ENCODE peak calls at places on chromosomes 12 and 14, in five cellular contexts. X is aorta; P is suprapubic skin; B is IMR-90; V is CD4-positive, alpha-beta memory T cell. K is an unnamed sample.

GRCh38 chr12:1906579-1906978 is 11.9 kb downstream of the CACNA2D4 start:
- DNase-seq in V (no peak), P (no peak), X (no peak), B (no peak), K (peak; percentile 9)

GRCh38 chr12:113056631-113057488 is at the start of gene DTX1:
- DNase-seq in V (peak; percentile 56), X (no peak), P (no peak), B (no peak), K (no peak)

GRCh38 chr12:65574867-65575266 is 249.4 kb upstream of the HMGA2 start:
- DNase-seq in P (no peak), V (no peak), B (no peak), X (no peak), K (no peak)

GRCh38 chr12:2035421-2036080 is 17.2 kb upstream of the CACNA1C start:
- DNase-seq in V (no peak), B (no peak), P (no peak), X (no peak), K (no peak)

GRCh38 chr12:75526655-75527511 is 15.5 kb upstream of the KRR1 start:
- DNase-seq in P (no peak), X (no peak), B (peak; percentile 84), V (peak; percentile 42), K (no peak)

GRCh38 chr12:28189774-28190320 is 409 bp upstream of the CCDC91 start:
- DNase-seq in X (no peak), P (no peak), V (no peak), B (no peak), K (no peak)

GRCh38 chr12:117188961-117189724 is 1.1 kb downstream of the FBXO21 start:
- DNase-seq in X (no peak), B (peak; percentile 72), V (no peak), P (no peak), K (no peak)

GRCh38 chr12:76666272-76666845 is 97.6 kb upstream of the ZDHHC17 start:
- DNase-seq in X (no peak), V (no peak), B (no peak), P (no peak), K (no peak)

GRCh38 chr12:3715999-3716398 is 36.9 kb downstream of the CRACR2A start:
- DNase-seq in X (no peak), P (no peak), B (no peak), V (no peak), K (no peak)

GRCh38 chr14:23639891-23640523 is 3.8 kb downstream of the DHRS2 start:
- DNase-seq in V (no peak), B (no peak), X (no peak), P (no peak), K (no peak)

GRCh38 chr12:95789126-95790024 is 1.2 kb downstream of the NTN4 start:
- DNase-seq in X (peak; percentile 52), V (no peak), P (peak; percentile 68), B (peak; percentile 13), K (peak; percentile 69)

GRCh38 chr14:50520947-50521815 is 11.2 kb downstream of the MAP4K5 start:
- DNase-seq in B (peak; percentile 95), P (no peak), X (no peak), V (no peak), K (no peak)

GRCh38 chr12:25135531-25136154 is 59.3 kb downstream of the DNAI7 start:
- DNase-seq in V (no peak), P (no peak), B (no peak), X (no peak), K (peak; percentile 59)

GRCh38 chr12:53235742-53236442 is 3.9 kb upstream of the RARG start:
- DNase-seq in B (no peak), P (no peak), X (no peak), V (no peak), K (no peak)

GRCh38 chr14:93788557-93789365 is 476 bp upstream of the PRIMA1 start:
- DNase-seq in X (peak; percentile 56), B (no peak), P (no peak), V (no peak), K (no peak)
- H3K4me3 ChIP-seq in X (peak overlapping the region; percentile 53), B (no peak overlapping the region), P (peak overlapping the region; percentile 69), V (no peak overlapping the region), K (peak overlapping the region; percentile 52)

GRCh38 chr14:44898547-44898946 is 63.2 kb downstream of the KLHL28 start:
- DNase-seq in X (no peak), P (no peak), B (peak; percentile 61), V (no peak), K (no peak)
- H3K4me3 ChIP-seq in X (peak overlapping the region; percentile 89), P (peak overlapping the region; percentile 94), B (peak overlapping the region; percentile 96), V (no peak overlapping the region), K (peak overlapping the region; percentile 91)

GRCh38 chr12:121628536-121628935 is 2.2 kb downstream of the ORAI1 start:
- DNase-seq in X (no peak), P (no peak), V (peak; percentile 10), B (no peak), K (no peak)
- H3K4me3 ChIP-seq in X (no peak overlapping the region), P (peak overlapping the region; percentile 75), V (peak overlapping the region; percentile 96), B (no peak overlapping the region), K (no peak overlapping the region)

GRCh38 chr12:46773537-46773936 is 52.3 kb downstream of the SLC38A4 start:
- DNase-seq in P (no peak), X (no peak), B (no peak), V (no peak), K (no peak)

GRCh38 chr12:46771268-46771837 is 54.4 kb downstream of the SLC38A4 start:
- DNase-seq in P (no peak), B (peak; percentile 61), V (no peak), X (no peak), K (no peak)

GRCh38 chr12:46774011-46774633 is 51.7 kb downstream of the SLC38A4 start:
- DNase-seq in B (peak; percentile 48), V (no peak), X (no peak), P (no peak), K (no peak)

GRCh38 chr12:46775796-46776195 is 50.0 kb downstream of the SLC38A4 start:
- DNase-seq in V (no peak), X (no peak), B (no peak), P (no peak), K (no peak)

DNA sequence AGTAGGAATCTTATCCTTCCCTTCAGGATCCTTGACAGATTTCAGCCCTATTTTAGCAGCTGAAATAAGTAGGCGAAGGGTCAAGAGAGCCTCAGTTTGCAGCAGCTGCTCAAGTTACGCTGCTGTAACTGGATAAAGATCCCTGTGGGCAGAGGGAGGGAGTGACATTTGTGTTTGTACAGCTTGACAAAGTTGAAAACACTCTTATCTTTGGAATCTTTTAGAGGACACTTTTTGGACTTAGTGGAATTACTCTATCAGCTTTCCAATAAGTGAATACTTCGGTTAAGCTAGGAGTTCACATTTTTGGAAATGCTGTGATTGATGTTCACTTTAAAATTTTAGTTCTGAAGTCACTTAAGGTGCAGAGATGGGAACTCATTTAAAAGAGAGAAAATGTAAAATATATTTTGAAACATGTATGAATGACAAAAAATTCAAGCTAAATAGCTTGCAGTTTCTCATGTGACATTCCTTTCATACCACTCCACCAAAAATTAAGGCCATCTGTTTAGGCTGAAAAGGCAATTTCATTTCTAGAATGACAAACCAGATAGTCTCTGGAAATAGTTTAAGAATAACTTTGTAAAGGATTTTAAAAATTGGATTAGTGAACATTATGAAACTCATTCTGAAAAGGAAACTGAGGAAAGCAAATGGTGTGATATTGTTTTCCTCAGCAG is 55.2 kb downstream of the SLC38A4 start:
- DNase-seq in V (no peak), B (peak; percentile 59), P (no peak), X (no peak), K (no peak)
- H3K4me3 ChIP-seq in V (no peak overlapping the region), B (no peak overlapping the region), P (no peak overlapping the region), X (no peak overlapping the region), K (no peak overlapping the region)

GRCh38 chr14:37416264-37416663 is 178.8 kb downstream of the FOXA1 start:
- DNase-seq in V (no peak), X (no peak), P (no peak), B (no peak), K (no peak)
- H3K4me3 ChIP-seq in V (no peak overlapping the region), X (no peak overlapping the region), P (no peak overlapping the region), B (no peak overlapping the region), K (no peak overlapping the region)

DNA sequence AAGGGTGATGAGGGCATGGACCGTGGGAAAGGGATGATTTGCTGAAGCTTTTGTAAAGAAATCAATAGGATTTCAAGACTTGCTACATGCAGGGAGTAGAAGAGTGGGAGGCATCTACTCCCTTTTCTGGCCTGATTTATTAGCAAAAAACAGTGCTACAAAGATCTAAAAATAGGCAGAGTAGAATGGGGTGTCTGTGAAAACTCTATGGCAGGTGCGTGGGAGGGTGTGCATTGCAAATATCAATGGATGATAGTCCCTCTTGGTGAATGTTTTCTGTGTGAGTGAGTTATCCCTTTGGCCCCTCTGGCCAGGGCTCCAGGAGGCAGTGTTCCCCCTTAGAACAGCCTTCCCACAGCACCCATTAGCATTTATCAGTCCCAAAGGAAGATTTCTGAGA is 139.0 kb downstream of the SMOC1 start:
- DNase-seq in B (peak; percentile 41), X (no peak), P (no peak), V (no peak), K (no peak)
- H3K4me3 ChIP-seq in B (no peak overlapping the region), X (no peak overlapping the region), P (no peak overlapping the region), V (no peak overlapping the region), K (no peak overlapping the region)